ENCODE peak calls at places on chromosome 18, in six cellular contexts. M is fibroblast of the aortic adventitia, L is fibroblast of pulmonary artery, Y is PC-9, P is AG09309, U is fibroblast of villous mesenchyme. V is an unnamed sample.
A peak's percentile ranks its signal among the peaks of the same experiment; 100 is the strongest.

GRCh38 chr18:64276736-64277135 is 127.8 kb upstream of the LINC00305 start:
- DNase-seq in Y (no peak), U (no peak), M (no peak), L (peak; percentile 37), P (no peak), V (peak; percentile 30)

GRCh38 chr18:54684786-54685185 is 93.7 kb downstream of the DYNAP start:
- DNase-seq in P (peak; percentile 20), L (peak; percentile 66), Y (no peak), M (peak; percentile 17), U (peak; percentile 74), V (peak; percentile 89)

GRCh38 chr18:38887671-38888020 is 1322.0 kb upstream of the CELF4 start:
- DNase-seq in M (no peak), L (no peak), P (no peak), U (no peak), Y (no peak), V (no peak)

GRCh38 chr18:48723837-48724236 is 185.0 kb downstream of the CTIF start:
- DNase-seq in U (no peak), Y (no peak), M (no peak), P (no peak), L (no peak), V (no peak)

GRCh38 chr18:31513189-31513907 is 15.4 kb downstream of the DSG2 start:
- DNase-seq in M (peak; percentile 11), U (peak; percentile 77), Y (peak; percentile 57), P (no peak), L (peak; percentile 75), V (peak; percentile 79)

GRCh38 chr18:4004176-4004829 is 450.8 kb downstream of the DLGAP1 start:
- DNase-seq in U (no peak), P (no peak), M (peak; percentile 34), Y (no peak), L (no peak), V (no peak)

GRCh38 chr18:13916559-13916958 is 1.2 kb upstream of the MC2R start:
- DNase-seq in Y (no peak), P (no peak), L (no peak), M (no peak), U (no peak), V (no peak)

GRCh38 chr18:31241900-31242409 is 76.0 kb upstream of the DSG1 start:
- DNase-seq in M (no peak), U (no peak), Y (peak; percentile 63), P (no peak), L (peak; percentile 29), V (no peak)

GRCh38 chr18:49628993-49629795 is 67.3 kb downstream of the LIPG start:
- DNase-seq in P (no peak), Y (no peak), M (peak; percentile 28), L (no peak), U (no peak), V (no peak)

GRCh38 chr18:57771183-57771582 is 31.9 kb downstream of the ATP8B1 start:
- DNase-seq in U (no peak), L (peak; percentile 49), M (no peak), Y (no peak), P (no peak), V (no peak)

GRCh38 chr18:70413455-70413854 is 124.6 kb downstream of the SOCS6 start:
- DNase-seq in L (no peak), Y (no peak), P (no peak), U (no peak), M (no peak), V (no peak)

GRCh38 chr18:67582488-67582887 is 66.0 kb upstream of the DSEL start:
- DNase-seq in P (no peak), U (no peak), Y (no peak), L (no peak), M (no peak), V (no peak)

GRCh38 chr18:1292167-1292566 is 387.5 kb downstream of the ADCYAP1 start:
- DNase-seq in L (no peak), P (no peak), U (no peak), Y (no peak), M (no peak), V (no peak)

GRCh38 chr18:31156831-31157763 is 5.6 kb downstream of the DSC1 start:
- DNase-seq in M (no peak), Y (peak; percentile 51), U (no peak), P (no peak), L (peak; percentile 46), V (peak; percentile 8)

GRCh38 chr18:48820483-48821250 is 130.1 kb downstream of the SMAD7 start:
- DNase-seq in P (no peak), M (no peak), Y (no peak), L (no peak), U (no peak), V (no peak)

GRCh38 chr18:4233468-4233867 is 221.6 kb downstream of the DLGAP1 start:
- DNase-seq in P (no peak), U (no peak), Y (no peak), L (no peak), M (no peak), V (no peak)

GRCh38 chr18:10838594-10838993 is 310.8 kb downstream of the PIEZO2 start:
- DNase-seq in M (no peak), P (no peak), U (peak; percentile 91), Y (no peak), L (peak; percentile 35), V (peak; percentile 82)

GRCh38 chr18:13726972-13727331 is 479 bp downstream of the RNMT start:
- DNase-seq in Y (peak; percentile 51), L (peak; percentile 62), U (peak; percentile 83), P (no peak), M (no peak), V (peak; percentile 70)

GRCh38 chr18:54958711-54959625 is at the start of gene CCDC68:
- DNase-seq in M (no peak), P (no peak), L (peak; percentile 59), U (peak; percentile 76), Y (peak; percentile 64), V (peak; percentile 56)

GRCh38 chr18:45355944-45356520 is 259.2 kb upstream of the SLC14A2 start:
- DNase-seq in P (no peak), Y (no peak), U (no peak), L (no peak), M (no peak), V (no peak)

GRCh38 chr18:73842795-73843394 is 304.7 kb downstream of the FBXO15 start:
- DNase-seq in L (peak; percentile 69), P (no peak), U (peak; percentile 41), Y (peak; percentile 31), M (peak; percentile 65), V (peak; percentile 74)

GRCh38 chr18:3554811-3555427 is 104.9 kb downstream of the TGIF1 start:
- DNase-seq in Y (no peak), M (no peak), P (no peak), U (no peak), L (no peak), V (no peak)

GRCh38 chr18:8715599-8715998 is 10.2 kb downstream of the MTCL1 start:
- DNase-seq in M (no peak), P (no peak), Y (no peak), L (no peak), U (no peak), V (no peak)

GRCh38 chr18:74598350-74599001 is 806 bp downstream of the ZNF407 start:
- DNase-seq in U (peak; percentile 49), P (no peak), L (peak; percentile 40), M (peak; percentile 37), Y (peak; percentile 44), V (peak; percentile 62)

GRCh38 chr18:14928396-14928795 is 180.4 kb downstream of the ANKRD30B start:
- DNase-seq in P (no peak), Y (peak; percentile 68), M (no peak), L (no peak), U (no peak), V (no peak)

GRCh38 chr18:46346896-46347630 is 242.9 kb downstream of the HAUS1 start:
- DNase-seq in U (no peak), L (no peak), Y (no peak), M (no peak), P (no peak), V (no peak)

DNA sequence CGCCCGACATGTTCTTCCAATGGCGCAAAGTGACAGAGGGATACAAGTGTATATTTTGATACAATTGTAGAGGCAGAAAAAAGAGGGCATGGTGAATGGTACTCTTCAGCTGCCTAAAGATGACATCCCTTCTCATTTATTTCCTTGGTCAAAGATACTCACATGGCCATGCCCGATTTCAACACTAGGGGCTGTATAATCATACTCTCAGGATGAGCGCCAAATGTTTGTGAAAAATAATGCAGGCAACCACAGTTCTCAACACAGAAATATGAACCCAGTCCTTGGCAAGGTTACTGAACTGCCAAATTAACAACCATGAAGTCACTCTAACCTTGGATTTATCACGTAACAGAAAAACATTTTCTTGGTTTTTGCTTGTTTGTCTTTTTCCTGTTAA is 204.4 kb downstream of the CCDC102B start:
- DNase-seq in U (no peak), L (no peak), Y (no peak), M (no peak), P (no peak), V (no peak)
- TF ChIP-seq CTCF in U (peak; percentile 30), L (peak; percentile 24), Y (peak; percentile 33), M (peak; percentile 34), P (no peak), V (peak; percentile 28)

GRCh38 chr18:22838639-22839487 is 94.3 kb upstream of the RBBP8 start:
- DNase-seq in Y (no peak), M (no peak), L (no peak), U (no peak), P (no peak), V (no peak)
- H3K4me3 ChIP-seq in Y (no peak overlapping the region), M (no peak overlapping the region), L (no peak overlapping the region), U (no peak overlapping the region), P (no peak overlapping the region), V (no peak overlapping the region)

GRCh38 chr18:22048221-22048620 is 121.2 kb upstream of the GATA6 start:
- DNase-seq in U (no peak), L (no peak), P (no peak), M (no peak), Y (no peak), V (no peak)
- TF ChIP-seq CTCF in U (no peak), L (no peak), P (no peak), M (no peak), Y (no peak), V (no peak)

GRCh38 chr18:59505311-59505710 is 146.2 kb upstream of the LMAN1 start:
- DNase-seq in Y (no peak), U (no peak), M (peak; percentile 83), L (no peak), P (no peak), V (no peak)

GRCh38 chr18:59500765-59501164 is 141.7 kb upstream of the LMAN1 start:
- DNase-seq in M (no peak), L (no peak), Y (no peak), P (no peak), U (no peak), V (no peak)

GRCh38 chr18:59501876-59502221 is 142.8 kb upstream of the LMAN1 start:
- DNase-seq in Y (no peak), P (no peak), U (no peak), M (no peak), L (peak; percentile 28), V (peak; percentile 33)

GRCh38 chr18:59502899-59503245 is 143.8 kb upstream of the LMAN1 start:
- DNase-seq in L (no peak), Y (no peak), M (no peak), U (no peak), P (no peak), V (no peak)

DNA sequence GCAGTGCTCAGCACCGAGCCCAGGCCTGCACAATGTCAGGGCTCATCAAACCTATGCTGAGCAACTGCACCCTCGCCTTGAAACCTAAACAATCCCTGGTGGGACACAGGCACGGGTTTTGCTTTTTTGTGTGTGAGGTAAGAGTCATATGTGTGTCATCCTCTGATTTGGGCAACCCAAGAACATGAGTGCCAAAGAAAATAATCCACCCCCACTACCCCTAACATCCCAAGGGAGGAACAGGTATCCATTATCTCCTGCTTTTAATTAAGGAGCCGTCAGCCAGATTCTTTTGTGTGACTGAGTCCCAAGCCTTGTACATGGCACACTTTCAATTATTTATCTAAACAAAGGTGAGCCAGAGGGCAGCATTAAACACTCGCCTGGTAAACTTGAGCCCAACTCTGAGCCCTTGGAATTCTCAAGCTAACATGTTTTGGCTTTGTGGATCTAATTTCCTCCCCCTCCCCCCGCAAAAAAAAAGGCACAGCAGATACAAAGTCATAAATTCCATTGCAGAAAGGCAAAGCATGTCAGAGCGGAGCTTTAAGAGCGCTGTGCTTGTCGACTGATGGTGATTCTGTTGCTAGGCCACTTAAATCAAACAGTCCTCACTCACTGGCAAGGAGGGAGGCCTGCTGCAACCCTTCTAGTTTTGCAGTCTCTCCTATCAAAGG is 143.3 kb upstream of the LMAN1 start:
- DNase-seq in U (peak; percentile 85), P (peak; percentile 66), M (peak; percentile 98), Y (no peak), L (peak; percentile 91), V (peak; percentile 95)
- H3K4me3 ChIP-seq in U (no peak overlapping the region), P (no peak overlapping the region), M (no peak overlapping the region), Y (no peak overlapping the region), L (no peak overlapping the region), V (no peak overlapping the region)

V was measured in choroid plexus epithelial cell.